ENCODE peak calls at places on chromosome 18, in six cellular contexts. K is activated T-cell treated with anti-CD3 and anti-CD28 coated beads for 1 hour, R is fibroblast of pulmonary artery, G is NCI-H526, V is neural progenitor cell, C is small intestine. F is an unnamed sample.

GRCh38 chr18:62280058-62280457 is 45.1 kb upstream of the TNFRSF11A start:
- DNase-seq in G (no peak), K (no peak), V (no peak), R (no peak), C (no peak), F (no peak)

GRCh38 chr18:22558945-22559385 is 141.2 kb upstream of the CTAGE1 start:
- DNase-seq in K (no peak), C (peak), V (peak), G (peak), R (peak), F (peak)

GRCh38 chr18:55142413-55142812 is 183.2 kb upstream of the CCDC68 start:
- DNase-seq in R (no peak), C (no peak), K (no peak), G (no peak), V (no peak), F (no peak)

GRCh38 chr18:37578886-37579513 is 13.4 kb upstream of the CELF4 start:
- DNase-seq in R (peak), K (no peak), V (peak), C (peak), G (peak), F (peak)

GRCh38 chr18:79749251-79750191 is 48.2 kb upstream of the KCNG2 start:
- DNase-seq in C (no peak), K (no peak), G (peak), R (peak), V (no peak), F (no peak)

GRCh38 chr18:34594243-34594642 is 115.9 kb upstream of the DTNA start:
- DNase-seq in R (no peak), C (no peak), V (no peak), G (no peak), K (no peak), F (no peak)

GRCh38 chr18:59536181-59536580 is 161.0 kb downstream of the CCBE1 start:
- DNase-seq in C (no peak), R (no peak), K (no peak), G (no peak), V (no peak), F (no peak)

GRCh38 chr18:67553471-67553870 is 37.0 kb upstream of the DSEL start:
- DNase-seq in G (no peak), V (no peak), K (no peak), C (no peak), R (no peak), F (no peak)

GRCh38 chr18:24567199-24567598 is 106.8 kb downstream of the HRH4 start:
- DNase-seq in C (no peak), G (no peak), R (peak), V (no peak), K (no peak), F (no peak)

GRCh38 chr18:12520442-12520992 is 112.8 kb downstream of the PRELID3A start:
- DNase-seq in K (no peak), G (no peak), C (no peak), R (peak), V (peak), F (no peak)

GRCh38 chr18:1361931-1362330 is 457.3 kb downstream of the ADCYAP1 start:
- DNase-seq in V (no peak), G (no peak), K (no peak), R (no peak), C (no peak), F (no peak)

GRCh38 chr18:14971461-14972185 is 223.7 kb downstream of the ANKRD30B start:
- DNase-seq in C (no peak), G (no peak), K (no peak), R (no peak), V (no peak), F (no peak)

GRCh38 chr18:25253779-25254178 is 98.2 kb downstream of the ZNF521 start:
- DNase-seq in K (no peak), V (no peak), G (no peak), R (no peak), C (no peak), F (no peak)

GRCh38 chr18:2898131-2898640 is 51.4 kb downstream of the EMILIN2 start:
- DNase-seq in G (no peak), V (no peak), K (no peak), R (no peak), C (no peak), F (no peak)

GRCh38 chr18:49921278-49922037 is 108.1 kb upstream of the ACAA2 start:
- DNase-seq in R (no peak), G (no peak), V (no peak), C (no peak), K (no peak), F (no peak)

GRCh38 chr18:26621161-26622026 is 73.0 kb upstream of the KCTD1 start:
- DNase-seq in C (peak), V (peak), K (no peak), G (peak), R (peak), F (peak)

GRCh38 chr18:49447810-49448745 is 12.4 kb downstream of the DYM start:
- DNase-seq in G (peak), C (peak), V (peak), K (peak), R (peak), F (peak)

GRCh38 chr18:60838677-60839076 is 466.1 kb upstream of the MC4R start:
- DNase-seq in V (no peak), K (no peak), R (peak), C (no peak), G (no peak), F (no peak)

GRCh38 chr18:76619342-76620315 is 124.6 kb upstream of the ZNF516 start:
- DNase-seq in G (peak), C (peak), K (no peak), V (peak), R (peak), F (peak)

GRCh38 chr18:3493501-3494244 is 43.7 kb downstream of the TGIF1 start:
- DNase-seq in G (peak), K (no peak), C (no peak), R (no peak), V (peak), F (no peak)

GRCh38 chr18:741931-742512 is 29.6 kb upstream of the ENOSF1 start:
- DNase-seq in V (peak), R (peak), G (peak), C (peak), K (no peak), F (peak)

F was measured in brain microvascular endothelial cell.